ENCODE peak calls at places on chromosomes 6 and 20, in five cellular contexts. H, L, Y, N and Z are unnamed samples.
A peak's percentile ranks its signal among the peaks of the same experiment; 100 is the strongest.

GRCh38 chr20:12570371-12570770 is 438.4 kb upstream of the SPTLC3 start:
- DNase-seq in Y (peak; percentile 64), L (peak; percentile 57), H (no peak), N (peak; percentile 20), Z (no peak)

GRCh38 chr20:2578430-2579192 is 42.2 kb downstream of the TMC2 start:
- DNase-seq in H (no peak), N (no peak), Y (no peak), L (no peak), Z (no peak)

GRCh38 chr6:40485300-40485699 is 101.9 kb downstream of the LRFN2 start:
- DNase-seq in H (no peak), L (no peak), Y (no peak), N (no peak), Z (no peak)

GRCh38 chr20:61045876-61046585 is 206.0 kb upstream of the CDH4 start:
- DNase-seq in L (no peak), N (no peak), H (no peak), Y (no peak), Z (peak; percentile 100)

GRCh38 chr6:137115653-137116052 is 57.8 kb downstream of the IL22RA2 start:
- DNase-seq in H (no peak), N (no peak), L (no peak), Y (no peak), Z (no peak)

GRCh38 chr6:122033564-122034181 is 365.8 kb upstream of the HSF2 start:
- DNase-seq in H (no peak), L (no peak), Y (no peak), N (peak; percentile 77), Z (no peak)

GRCh38 chr6:140208286-140208685 is 833.8 kb upstream of the CITED2 start:
- DNase-seq in H (no peak), L (no peak), Y (no peak), N (no peak), Z (no peak)

GRCh38 chr6:152136449-152136825 is 329.0 kb downstream of the ESR1 start:
- DNase-seq in Y (no peak), L (no peak), H (no peak), N (no peak), Z (no peak)

GRCh38 chr6:28791002-28791383 is 132.8 kb downstream of the TRIM27 start:
- DNase-seq in H (no peak), N (no peak), Y (no peak), L (no peak), Z (no peak)

GRCh38 chr20:9838378-9839295 is at the start of gene PAK5:
- DNase-seq in N (peak; percentile 60), H (peak; percentile 61), L (peak; percentile 82), Y (peak; percentile 96), Z (peak; percentile 83)

GRCh38 chr6:33277663-33278391 is 904 bp downstream of the B3GALT4 start:
- DNase-seq in H (no peak), L (peak; percentile 25), N (no peak), Y (no peak), Z (peak; percentile 91)

GRCh38 chr20:59936409-59936808 is 3.0 kb upstream of the SYCP2 start:
- DNase-seq in L (no peak), H (no peak), Y (no peak), N (no peak), Z (no peak)

GRCh38 chr6:6623553-6623952 is 35.0 kb downstream of the LY86 start:
- DNase-seq in Y (no peak), N (no peak), H (no peak), L (no peak), Z (no peak)

GRCh38 chr6:159513074-159513473 is 180.0 kb downstream of the SOD2 start:
- DNase-seq in Y (no peak), H (no peak), N (no peak), L (no peak), Z (no peak)
- TF ChIP-seq CTCF in Y (no peak), H (no peak), N (no peak), L (no peak), Z (no peak)

GRCh38 chr6:104711371-104711770 is 148.3 kb downstream of the HACE1 start:
- DNase-seq in L (no peak), H (no peak), Y (no peak), N (peak; percentile 67), Z (no peak)
- TF ChIP-seq CTCF in L (no peak), H (no peak), Y (no peak), N (no peak), Z (peak; percentile 61)

DNA sequence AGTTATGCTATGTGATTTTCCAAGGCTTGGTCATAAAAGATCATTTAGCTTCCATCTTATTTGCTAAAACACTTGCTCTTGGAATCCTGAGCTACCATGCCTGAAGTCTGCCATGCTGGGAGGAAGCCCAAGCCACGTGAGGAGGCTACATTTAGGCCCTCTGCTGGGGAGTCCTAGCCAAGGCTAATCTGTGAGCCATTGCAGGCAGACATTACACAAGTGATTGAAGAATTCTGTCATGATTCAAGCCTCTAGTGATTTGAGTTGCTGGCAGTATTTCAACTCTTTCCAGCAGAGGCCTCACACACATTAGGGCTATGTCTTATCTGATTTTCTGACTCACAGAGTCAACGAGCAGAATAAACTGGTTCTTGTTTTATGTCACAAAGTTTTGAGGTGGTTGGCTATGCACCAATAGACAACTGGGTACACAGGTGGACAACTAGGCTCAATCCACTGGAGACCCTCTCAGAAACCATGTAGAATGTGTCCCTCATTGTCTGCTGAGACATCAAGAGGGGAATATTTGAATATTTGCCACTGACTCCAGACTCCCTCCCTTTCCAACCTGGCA is 227.2 kb upstream of the SULF2 start:
- DNase-seq in L (no peak), Y (no peak), N (peak; percentile 96), H (no peak), Z (no peak)
- TF ChIP-seq CTCF in L (no peak), Y (no peak), N (peak; percentile 57), H (no peak), Z (peak; percentile 52)

GRCh38 chr6:34560366-34561226 is 4.5 kb upstream of the SPDEF start:
- DNase-seq in N (peak; percentile 55), Y (no peak), H (no peak), L (no peak), Z (no peak)
- TF ChIP-seq CTCF in N (peak; percentile 21), Y (no peak), H (no peak), L (no peak), Z (no peak)

DNA sequence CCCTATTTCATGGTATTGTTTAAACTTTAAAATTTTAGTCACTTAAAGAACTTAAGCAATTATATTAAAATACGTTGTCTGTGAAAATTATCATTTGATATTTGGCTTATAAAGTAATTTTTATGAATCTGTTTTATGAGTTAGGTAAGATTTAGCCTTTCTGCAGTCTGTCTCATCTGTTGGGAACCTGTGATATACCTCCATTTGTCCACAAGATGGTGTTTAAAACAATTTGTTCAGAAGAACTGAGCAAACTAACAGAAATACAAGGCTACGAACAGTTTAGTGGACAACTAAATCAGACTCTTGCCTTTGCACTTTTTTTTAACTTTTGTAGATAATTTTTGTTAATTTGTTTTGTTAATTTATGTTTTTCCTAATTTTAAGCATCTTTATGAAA is 92.4 kb downstream of the COL9A1 start:
- DNase-seq in H (no peak), N (peak; percentile 6), L (no peak), Y (no peak), Z (no peak)
- TF ChIP-seq CTCF in H (no peak), N (peak; percentile 15), L (no peak), Y (no peak), Z (peak; percentile 73)

GRCh38 chr6:3013486-3013885 is 13.8 kb downstream of the NQO2 start:
- DNase-seq in N (peak; percentile 56), L (peak; percentile 11), H (peak; percentile 78), Y (no peak), Z (no peak)

GRCh38 chr6:3014675-3015066 is 15.0 kb downstream of the NQO2 start:
- DNase-seq in N (no peak), L (no peak), H (no peak), Y (no peak), Z (no peak)

GRCh38 chr6:3013901-3014674 is 14.4 kb downstream of the NQO2 start:
- DNase-seq in Y (no peak), N (no peak), L (no peak), H (no peak), Z (no peak)

GRCh38 chr6:3016473-3017280 is 17.0 kb downstream of the NQO2 start:
- DNase-seq in H (no peak), N (no peak), L (no peak), Y (no peak), Z (no peak)

DNA sequence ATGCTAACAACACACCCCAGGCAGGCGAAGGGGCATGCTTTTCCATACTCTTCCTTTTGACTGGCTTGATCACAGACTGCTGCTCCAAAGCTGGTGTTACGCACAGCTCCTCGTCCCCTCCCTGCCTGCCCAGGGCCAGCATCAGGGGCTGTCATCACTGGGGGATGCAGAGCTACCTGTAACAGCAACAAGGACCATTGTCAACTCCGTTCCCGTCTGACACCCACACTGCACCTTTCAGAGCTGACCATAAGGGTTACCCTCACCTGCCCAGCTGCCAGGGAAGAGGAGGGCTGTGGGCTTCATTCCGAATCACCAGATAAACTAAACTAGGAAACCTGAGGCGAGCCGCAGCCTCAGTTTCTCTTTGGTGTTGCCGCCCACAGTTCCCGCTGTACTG is 15.4 kb downstream of the NQO2 start:
- DNase-seq in H (no peak), N (no peak), L (no peak), Y (no peak), Z (no peak)
- TF ChIP-seq CTCF in H (no peak), N (no peak), L (no peak), Y (no peak), Z (no peak)

DNA sequence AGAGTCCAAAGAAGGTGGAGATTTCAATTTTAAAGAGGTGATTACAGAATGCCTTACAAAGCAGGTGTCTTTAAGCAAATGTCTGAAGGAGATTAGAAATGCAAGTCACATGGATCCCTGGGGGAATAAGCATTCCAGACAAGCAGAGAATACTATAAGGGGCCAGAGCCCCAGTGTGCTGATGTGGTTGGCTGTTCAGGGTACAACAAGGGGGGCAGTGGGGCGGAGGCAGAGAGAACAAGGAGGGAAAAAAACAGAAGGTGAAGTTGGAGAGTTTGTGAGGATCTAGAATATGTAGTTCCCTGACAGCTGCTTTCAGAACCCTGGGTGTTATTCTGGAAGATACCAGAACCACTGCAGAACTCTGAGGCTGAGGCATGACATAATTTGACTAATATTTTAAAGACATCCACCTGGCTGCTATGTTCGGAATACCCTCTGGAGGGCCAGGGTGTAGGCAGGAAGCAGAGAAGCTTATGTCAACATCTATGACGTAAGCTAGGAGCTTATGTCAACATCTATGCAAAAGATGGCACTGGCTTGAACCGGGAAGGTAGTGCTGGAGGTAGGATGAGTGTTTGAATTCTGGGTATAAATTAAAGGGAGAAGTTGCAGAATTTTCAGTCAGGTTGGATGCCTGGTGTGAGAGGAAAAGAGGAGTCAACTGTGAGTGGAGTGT is 276.3 kb upstream of the AGPAT4 start:
- DNase-seq in N (no peak), L (no peak), Y (no peak), H (no peak), Z (no peak)
- TF ChIP-seq CTCF in N (no peak), L (no peak), Y (no peak), H (no peak), Z (peak; percentile 40)